ENCODE peak calls at places on chromosome 16, in six cellular contexts. Y, Q, U, E, M and R are unnamed samples.

GRCh38 chr16:89200124-89200849 is at the start of gene SLC22A31:
- DNase-seq in Y (peak; percentile 48), Q (no peak), U (no peak), E (no peak), M (peak; percentile 59), R (no peak)

GRCh38 chr16:12313902-12314621 is 337.5 kb downstream of the SNX29 start:
- DNase-seq in Y (no peak), Q (no peak), U (no peak), E (no peak), M (no peak), R (no peak)

GRCh38 chr16:74107795-74108610 is 188.6 kb upstream of the PSMD7 start:
- DNase-seq in Y (no peak), Q (peak; percentile 42), U (peak; percentile 69), E (peak; percentile 9), M (peak; percentile 67), R (peak; percentile 63)

GRCh38 chr16:12158428-12158827 is 181.9 kb downstream of the SNX29 start:
- DNase-seq in Y (no peak), Q (no peak), U (no peak), E (no peak), M (no peak), R (no peak)

GRCh38 chr16:69938981-69939820 is 11.9 kb upstream of the CLEC18A start:
- DNase-seq in Y (peak; percentile 27), Q (no peak), U (no peak), E (no peak), M (no peak), R (no peak)

GRCh38 chr16:75758215-75758614 is 31.9 kb upstream of the CPHXL start:
- DNase-seq in Y (no peak), Q (no peak), U (no peak), E (no peak), M (no peak), R (no peak)

GRCh38 chr16:29665294-29666077 is 2.4 kb downstream of the SPN start:
- DNase-seq in Y (no peak), Q (no peak), U (no peak), E (no peak), M (no peak), R (no peak)

GRCh38 chr16:3461120-3461519 is 17.6 kb downstream of the NAA60 start:
- DNase-seq in Y (no peak), Q (no peak), U (no peak), E (no peak), M (no peak), R (no peak)

GRCh38 chr16:3832669-3833068 is 47.8 kb downstream of the CREBBP start:
- DNase-seq in Y (no peak), Q (no peak), U (no peak), E (no peak), M (no peak), R (no peak)

GRCh38 chr16:47731252-47731651 is 270.1 kb downstream of the PHKB start:
- DNase-seq in Y (no peak), Q (no peak), U (no peak), E (no peak), M (no peak), R (no peak)

GRCh38 chr16:88064889-88065746 is 113.9 kb downstream of the BANP start:
- DNase-seq in Y (no peak), Q (no peak), U (no peak), E (no peak), M (no peak), R (no peak)

GRCh38 chr16:21638573-21638975 is 13.8 kb downstream of the IGSF6 start:
- DNase-seq in Y (no peak), Q (no peak), U (no peak), E (no peak), M (no peak), R (no peak)

GRCh38 chr16:87926246-87927194 is 9.8 kb downstream of the CA5A start:
- DNase-seq in Y (no peak), Q (no peak), U (no peak), E (no peak), M (no peak), R (no peak)

GRCh38 chr16:89332248-89333245 is 115.0 kb downstream of the ZNF778 start:
- DNase-seq in Y (peak; percentile 24), Q (no peak), U (no peak), E (no peak), M (peak; percentile 24), R (no peak)

GRCh38 chr16:51154271-51155171 is 3.5 kb upstream of the SALL1 start:
- DNase-seq in Y (peak; percentile 42), Q (no peak), U (no peak), E (no peak), M (no peak), R (no peak)

GRCh38 chr16:53224932-53225533 is 170.2 kb downstream of the CHD9 start:
- DNase-seq in Y (no peak), Q (no peak), U (no peak), E (no peak), M (no peak), R (no peak)
- TF ChIP-seq EP300 in Y (no peak), Q (no peak), U (no peak), E (no peak), M (no peak), R (no peak)

DNA sequence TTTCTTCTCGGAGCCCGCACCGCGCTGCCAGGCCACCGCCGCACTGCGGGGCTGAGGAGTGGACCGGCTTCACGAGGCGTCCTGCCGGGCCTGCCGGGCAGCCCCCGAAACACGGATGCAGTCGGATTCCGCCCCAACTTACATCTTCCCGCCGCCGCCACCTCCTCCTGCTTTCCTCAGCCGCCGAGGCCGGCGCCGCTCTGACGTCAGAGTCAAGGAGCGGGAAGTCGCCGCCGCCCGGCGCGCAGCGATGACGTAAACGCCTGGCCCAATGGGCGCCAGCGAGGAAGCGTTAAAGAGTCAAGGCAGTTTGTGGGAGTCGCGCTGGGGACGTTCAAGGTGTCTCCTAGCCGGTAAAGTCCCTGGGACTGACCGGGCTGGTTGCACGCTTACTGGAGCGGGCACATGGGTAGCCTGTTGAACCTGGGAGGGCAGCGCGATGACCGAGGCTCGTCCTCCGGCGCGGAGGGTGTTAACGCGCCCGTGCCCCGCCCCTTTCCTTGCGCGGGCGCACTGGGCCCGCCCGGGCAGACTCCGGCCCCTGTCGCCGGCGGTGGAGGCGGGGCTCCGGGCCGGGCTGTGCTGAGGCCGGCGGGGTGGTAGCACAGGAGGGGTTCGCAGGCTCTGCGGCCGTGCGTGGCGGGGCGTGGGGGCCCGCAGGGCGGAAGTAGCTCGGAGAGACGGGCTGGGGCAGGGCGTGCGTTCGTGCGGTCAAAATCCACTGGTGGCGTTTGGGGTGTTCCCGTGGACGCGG is at the start of gene RNPS1:
- DNase-seq in Y (peak; percentile 98), Q (peak; percentile 98), U (peak; percentile 98), E (peak; percentile 93), M (peak; percentile 96), R (peak; percentile 97)
- TF ChIP-seq EP300 in Y (peak; percentile 91), Q (no peak), U (no peak), E (peak; percentile 91), M (no peak), R (peak; percentile 2)

GRCh38 chr16:56677474-56677873 is 4.8 kb upstream of the MT1X start:
- DNase-seq in Y (no peak), Q (no peak), U (no peak), E (no peak), M (no peak), R (no peak)
- TF ChIP-seq EP300 in Y (no peak), Q (no peak), U (no peak), E (no peak), M (no peak), R (no peak)

GRCh38 chr16:27764427-27764826 is 214.5 kb downstream of the KATNIP start:
- DNase-seq in Y (no peak), Q (no peak), U (no peak), E (no peak), M (no peak), R (no peak)

GRCh38 chr16:27761816-27762215 is 211.9 kb downstream of the KATNIP start:
- DNase-seq in Y (no peak), Q (no peak), U (no peak), E (no peak), M (no peak), R (no peak)

GRCh38 chr16:27760845-27761176 is 210.9 kb downstream of the KATNIP start:
- DNase-seq in Y (no peak), Q (no peak), U (no peak), E (no peak), M (no peak), R (no peak)

GRCh38 chr16:27759947-27760844 is 210.3 kb downstream of the KATNIP start:
- DNase-seq in Y (no peak), Q (no peak), U (no peak), E (no peak), M (no peak), R (no peak)

GRCh38 chr16:27762441-27762840 is 212.5 kb downstream of the KATNIP start:
- DNase-seq in Y (no peak), Q (no peak), U (no peak), E (no peak), M (no peak), R (no peak)
- TF ChIP-seq EP300 in Y (no peak), Q (no peak), U (no peak), E (no peak), M (no peak), R (no peak)

GRCh38 chr16:77299395-77299794 is 100.2 kb downstream of the SYCE1L start:
- DNase-seq in Y (no peak), Q (no peak), U (no peak), E (no peak), M (no peak), R (no peak)

GRCh38 chr16:77300232-77300631 is 101.0 kb downstream of the SYCE1L start:
- DNase-seq in Y (no peak), Q (no peak), U (no peak), E (no peak), M (no peak), R (no peak)

GRCh38 chr16:77298638-77299360 is 99.6 kb downstream of the SYCE1L start:
- DNase-seq in Y (no peak), Q (peak; percentile 52), U (no peak), E (peak; percentile 8), M (no peak), R (no peak)

GRCh38 chr16:77295896-77296295 is 96.7 kb downstream of the SYCE1L start:
- DNase-seq in Y (no peak), Q (no peak), U (no peak), E (no peak), M (no peak), R (no peak)

GRCh38 chr16:77297996-77298637 is 98.9 kb downstream of the SYCE1L start:
- DNase-seq in Y (no peak), Q (no peak), U (no peak), E (no peak), M (no peak), R (no peak)
- TF ChIP-seq EP300 in Y (no peak), Q (no peak), U (no peak), E (no peak), M (no peak), R (no peak)

DNA sequence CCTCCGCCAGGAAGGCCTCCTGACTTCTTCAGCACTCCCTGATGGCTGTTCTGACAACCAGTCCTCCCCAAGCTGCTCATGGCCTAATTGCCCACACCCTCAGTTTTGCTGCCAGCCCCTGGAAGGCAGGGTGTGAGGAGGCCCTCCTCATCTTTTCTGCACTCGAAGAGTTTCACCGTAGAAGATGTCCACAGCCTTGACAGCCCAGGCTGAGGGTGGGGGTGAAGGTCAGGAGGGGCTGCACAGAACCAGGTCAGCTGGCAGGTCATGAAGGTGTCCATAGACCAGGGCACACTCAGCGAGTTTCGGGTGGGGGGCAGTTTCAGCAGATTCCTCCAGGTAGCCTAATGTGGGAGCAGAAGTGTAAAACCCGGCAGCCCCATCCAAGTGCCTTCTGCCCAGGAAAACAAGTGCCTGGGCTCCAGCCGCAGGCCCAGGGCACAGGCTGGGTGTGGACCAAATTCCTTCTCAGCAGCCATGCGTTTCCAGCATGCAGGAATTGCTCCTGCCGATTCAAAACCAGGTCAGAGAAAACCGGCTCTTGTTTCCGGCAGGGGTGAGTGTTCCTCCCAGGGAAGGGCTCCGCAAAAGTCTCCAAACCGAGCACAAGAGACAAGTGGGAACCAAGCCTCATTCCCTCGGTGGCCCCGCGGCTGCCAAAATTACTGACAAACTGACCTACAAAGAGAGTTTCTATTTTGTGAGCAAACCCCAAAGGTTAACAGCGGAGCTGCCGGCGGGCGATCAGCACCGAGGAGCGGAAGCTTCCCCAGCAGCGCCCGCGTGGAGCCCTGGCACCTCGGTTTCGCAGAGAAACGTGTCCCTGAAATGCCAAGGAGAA is 228.8 kb downstream of the C16orf78 start:
- DNase-seq in Y (no peak), Q (no peak), U (peak; percentile 11), E (no peak), M (no peak), R (no peak)
- TF ChIP-seq EP300 in Y (no peak), Q (no peak), U (no peak), E (no peak), M (no peak), R (no peak)